ENCODE peak calls at places on chromosomes 2 and 18, in nine cellular contexts. One of them, this sample, is unnamed.

GRCh38 chr18:70553245-70553960 is 264.6 kb downstream of the SOCS6 start:
- DNase-seq in Peyer's patch: no peak
- DNase-seq in fibroblast of villous mesenchyme: no peak
- DNase-seq in A549: no peak
- DNase-seq in B cell: no peak
- DNase-seq in Calu3: no peak
- DNase-seq in body of pancreas: no peak
- DNase-seq in RWPE2: no peak
- DNase-seq in progenitor cell of endocrine pancreas: no peak
- DNase-seq in this sample: no peak

GRCh38 chr2:62180960-62181359 is 15.0 kb upstream of the B3GNT2 start:
- DNase-seq in Peyer's patch: no peak
- DNase-seq in progenitor cell of endocrine pancreas: no peak
- DNase-seq in fibroblast of villous mesenchyme: no peak
- DNase-seq in A549: no peak
- DNase-seq in B cell: no peak
- DNase-seq in body of pancreas: no peak
- DNase-seq in RWPE2: no peak
- DNase-seq in Calu3: no peak
- DNase-seq in this sample: no peak

GRCh38 chr2:233413529-233414272 is 59.4 kb downstream of the DGKD start:
- DNase-seq in Calu3: peak
- DNase-seq in progenitor cell of endocrine pancreas: no peak
- DNase-seq in A549: peak
- DNase-seq in Peyer's patch: no peak
- DNase-seq in RWPE2: peak
- DNase-seq in B cell: no peak
- DNase-seq in body of pancreas: peak
- DNase-seq in fibroblast of villous mesenchyme: peak
- DNase-seq in this sample: no peak

GRCh38 chr2:40072442-40073232 is 293.6 kb upstream of the THUMPD2 start:
- DNase-seq in body of pancreas: no peak
- DNase-seq in A549: no peak
- DNase-seq in Peyer's patch: no peak
- DNase-seq in fibroblast of villous mesenchyme: no peak
- DNase-seq in B cell: no peak
- DNase-seq in RWPE2: no peak
- DNase-seq in Calu3: no peak
- DNase-seq in progenitor cell of endocrine pancreas: no peak
- DNase-seq in this sample: no peak

GRCh38 chr2:218996937-218997336 is 3.7 kb upstream of the CRYBA2 start:
- DNase-seq in RWPE2: no peak
- DNase-seq in progenitor cell of endocrine pancreas: no peak
- DNase-seq in Calu3: no peak
- DNase-seq in body of pancreas: peak
- DNase-seq in A549: no peak
- DNase-seq in B cell: peak
- DNase-seq in Peyer's patch: no peak
- DNase-seq in fibroblast of villous mesenchyme: no peak
- DNase-seq in this sample: no peak

GRCh38 chr2:220703279-220703678 is 868.8 kb downstream of the EPHA4 start:
- DNase-seq in A549: no peak
- DNase-seq in Calu3: no peak
- DNase-seq in B cell: no peak
- DNase-seq in progenitor cell of endocrine pancreas: no peak
- DNase-seq in Peyer's patch: no peak
- DNase-seq in body of pancreas: no peak
- DNase-seq in fibroblast of villous mesenchyme: no peak
- DNase-seq in RWPE2: no peak
- DNase-seq in this sample: no peak

GRCh38 chr2:23709311-23709710 is 217.6 kb downstream of the ATAD2B start:
- DNase-seq in body of pancreas: no peak
- DNase-seq in Calu3: no peak
- DNase-seq in fibroblast of villous mesenchyme: no peak
- DNase-seq in B cell: no peak
- DNase-seq in Peyer's patch: no peak
- DNase-seq in RWPE2: no peak
- DNase-seq in A549: no peak
- DNase-seq in progenitor cell of endocrine pancreas: no peak
- DNase-seq in this sample: no peak

GRCh38 chr2:241198381-241199282 is 10.2 kb downstream of the ANO7 start:
- DNase-seq in A549: no peak
- DNase-seq in Peyer's patch: no peak
- DNase-seq in Calu3: no peak
- DNase-seq in progenitor cell of endocrine pancreas: no peak
- DNase-seq in body of pancreas: no peak
- DNase-seq in RWPE2: no peak
- DNase-seq in fibroblast of villous mesenchyme: no peak
- DNase-seq in B cell: peak
- DNase-seq in this sample: no peak

GRCh38 chr2:23354554-23354953 is 30.4 kb upstream of the KLHL29 start:
- DNase-seq in Calu3: no peak
- DNase-seq in B cell: no peak
- DNase-seq in RWPE2: no peak
- DNase-seq in progenitor cell of endocrine pancreas: no peak
- DNase-seq in A549: no peak
- DNase-seq in body of pancreas: no peak
- DNase-seq in fibroblast of villous mesenchyme: no peak
- DNase-seq in Peyer's patch: no peak
- DNase-seq in this sample: no peak

GRCh38 chr2:105674859-105675541 is 69.7 kb upstream of the NCK2 start:
- DNase-seq in B cell: no peak
- DNase-seq in Peyer's patch: no peak
- DNase-seq in RWPE2: no peak
- DNase-seq in A549: no peak
- DNase-seq in progenitor cell of endocrine pancreas: no peak
- DNase-seq in Calu3: no peak
- DNase-seq in body of pancreas: no peak
- DNase-seq in fibroblast of villous mesenchyme: no peak
- DNase-seq in this sample: no peak

GRCh38 chr18:56933472-56933871 is 213.4 kb upstream of the BOD1L2 start:
- DNase-seq in fibroblast of villous mesenchyme: no peak
- DNase-seq in Peyer's patch: no peak
- DNase-seq in RWPE2: no peak
- DNase-seq in B cell: no peak
- DNase-seq in progenitor cell of endocrine pancreas: no peak
- DNase-seq in body of pancreas: no peak
- DNase-seq in Calu3: no peak
- DNase-seq in A549: no peak
- DNase-seq in this sample: no peak

GRCh38 chr2:63189026-63189425 is 138.4 kb downstream of the OTX1 start:
- DNase-seq in B cell: no peak
- DNase-seq in A549: peak
- DNase-seq in RWPE2: no peak
- DNase-seq in Calu3: peak
- DNase-seq in Peyer's patch: no peak
- DNase-seq in fibroblast of villous mesenchyme: peak
- DNase-seq in progenitor cell of endocrine pancreas: no peak
- DNase-seq in body of pancreas: peak
- DNase-seq in this sample: no peak

GRCh38 chr18:57780318-57781127 is 22.6 kb downstream of the ATP8B1 start:
- DNase-seq in A549: peak
- DNase-seq in fibroblast of villous mesenchyme: peak
- DNase-seq in B cell: no peak
- DNase-seq in Calu3: peak
- DNase-seq in body of pancreas: no peak
- DNase-seq in progenitor cell of endocrine pancreas: no peak
- DNase-seq in RWPE2: no peak
- DNase-seq in Peyer's patch: no peak
- DNase-seq in this sample: no peak

GRCh38 chr2:74603282-74604000 is 44.7 kb downstream of the M1AP start:
- DNase-seq in progenitor cell of endocrine pancreas: no peak
- DNase-seq in RWPE2: no peak
- DNase-seq in fibroblast of villous mesenchyme: no peak
- DNase-seq in Peyer's patch: no peak
- DNase-seq in A549: no peak
- DNase-seq in B cell: no peak
- DNase-seq in Calu3: no peak
- DNase-seq in body of pancreas: no peak
- DNase-seq in this sample: no peak

GRCh38 chr2:27264253-27264752 is 1.5 kb upstream of the SLC30A3 start:
- DNase-seq in RWPE2: no peak
- DNase-seq in body of pancreas: no peak
- DNase-seq in A549: no peak
- DNase-seq in B cell: peak
- DNase-seq in Calu3: peak
- DNase-seq in fibroblast of villous mesenchyme: no peak
- DNase-seq in progenitor cell of endocrine pancreas: no peak
- DNase-seq in Peyer's patch: no peak
- DNase-seq in this sample: no peak

GRCh38 chr2:202050652-202051051 is 17.0 kb downstream of the FZD7 start:
- DNase-seq in fibroblast of villous mesenchyme: no peak
- DNase-seq in body of pancreas: no peak
- DNase-seq in B cell: no peak
- DNase-seq in progenitor cell of endocrine pancreas: no peak
- DNase-seq in Peyer's patch: no peak
- DNase-seq in A549: no peak
- DNase-seq in RWPE2: no peak
- DNase-seq in Calu3: no peak
- DNase-seq in this sample: no peak

GRCh38 chr2:232781765-232782164 is 5.4 kb upstream of the KCNJ13 start:
- DNase-seq in A549: peak
- DNase-seq in progenitor cell of endocrine pancreas: no peak
- DNase-seq in body of pancreas: no peak
- DNase-seq in Calu3: peak
- DNase-seq in fibroblast of villous mesenchyme: peak
- DNase-seq in B cell: no peak
- DNase-seq in Peyer's patch: no peak
- DNase-seq in RWPE2: no peak
- DNase-seq in this sample: no peak

GRCh38 chr18:31245820-31246219 is 72.1 kb upstream of the DSG1 start:
- DNase-seq in Calu3: no peak
- DNase-seq in B cell: no peak
- DNase-seq in A549: no peak
- DNase-seq in fibroblast of villous mesenchyme: no peak
- DNase-seq in Peyer's patch: no peak
- DNase-seq in RWPE2: no peak
- DNase-seq in progenitor cell of endocrine pancreas: no peak
- DNase-seq in body of pancreas: no peak
- DNase-seq in this sample: no peak

GRCh38 chr18:60235164-60235563 is 137.4 kb downstream of the MC4R start:
- DNase-seq in Calu3: no peak
- DNase-seq in Peyer's patch: no peak
- DNase-seq in RWPE2: no peak
- DNase-seq in fibroblast of villous mesenchyme: no peak
- DNase-seq in body of pancreas: no peak
- DNase-seq in progenitor cell of endocrine pancreas: no peak
- DNase-seq in A549: no peak
- DNase-seq in B cell: no peak
- DNase-seq in this sample: no peak

GRCh38 chr2:42021490-42021889 is 26.3 kb upstream of the PKDCC start:
- DNase-seq in Peyer's patch: no peak
- DNase-seq in body of pancreas: no peak
- DNase-seq in progenitor cell of endocrine pancreas: no peak
- DNase-seq in Calu3: no peak
- DNase-seq in A549: peak
- DNase-seq in RWPE2: no peak
- DNase-seq in B cell: no peak
- DNase-seq in fibroblast of villous mesenchyme: peak
- DNase-seq in this sample: no peak

DNA sequence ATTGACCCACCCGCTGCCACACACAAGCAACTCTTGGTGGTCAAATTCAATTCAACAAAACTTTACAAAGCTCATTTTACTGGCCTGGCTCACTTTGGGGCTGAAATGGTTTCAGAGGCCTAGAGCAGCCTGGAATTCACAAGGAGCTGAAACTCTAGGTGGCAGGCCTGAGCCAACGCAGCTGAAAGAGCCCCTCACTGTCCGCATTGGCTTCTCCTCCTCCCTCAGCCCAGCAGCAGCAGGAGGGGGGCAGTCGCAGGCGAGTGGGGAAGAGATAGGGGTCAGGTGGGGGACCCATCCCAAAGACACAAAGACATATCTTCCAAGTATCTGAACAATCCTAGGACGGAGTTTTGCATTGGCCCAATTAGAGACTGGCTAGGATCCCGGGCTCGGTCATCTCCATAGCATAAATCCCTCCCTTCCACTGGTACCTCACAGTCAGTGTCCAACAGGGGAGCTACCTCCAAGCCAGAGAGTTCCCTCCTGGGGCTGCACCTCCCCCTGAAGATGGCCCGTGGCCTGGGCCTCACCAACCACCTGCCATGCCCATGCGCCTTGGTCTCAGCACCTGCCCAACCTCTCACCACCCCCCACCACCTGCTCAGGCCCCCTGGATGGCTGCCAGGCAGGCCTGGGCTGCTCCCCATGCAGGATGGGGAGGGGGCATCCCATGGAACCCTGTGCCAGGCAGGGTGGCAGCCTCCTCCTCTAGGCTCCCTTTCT is 113.4 kb downstream of the ZBTB7C start:
- DNase-seq in RWPE2: no peak
- DNase-seq in progenitor cell of endocrine pancreas: no peak
- DNase-seq in Peyer's patch: no peak
- DNase-seq in B cell: no peak
- DNase-seq in body of pancreas: no peak
- DNase-seq in A549: no peak
- DNase-seq in Calu3: no peak
- DNase-seq in fibroblast of villous mesenchyme: no peak
- DNase-seq in this sample: no peak
- TF ChIP-seq CTCF in RWPE2: no peak
- TF ChIP-seq CTCF in progenitor cell of endocrine pancreas: peak
- TF ChIP-seq CTCF in Peyer's patch: no peak
- TF ChIP-seq CTCF in B cell: no peak
- TF ChIP-seq CTCF in body of pancreas: no peak
- TF ChIP-seq CTCF in A549: peak
- TF ChIP-seq CTCF in Calu3: no peak
- TF ChIP-seq CTCF in fibroblast of villous mesenchyme: peak
- TF ChIP-seq CTCF in this sample: no peak

GRCh38 chr2:196167666-196168065 is 3.7 kb downstream of the STK17B start:
- DNase-seq in A549: no peak
- DNase-seq in B cell: no peak
- DNase-seq in body of pancreas: no peak
- DNase-seq in Peyer's patch: no peak
- DNase-seq in fibroblast of villous mesenchyme: peak
- DNase-seq in progenitor cell of endocrine pancreas: no peak
- DNase-seq in RWPE2: no peak
- DNase-seq in Calu3: no peak
- DNase-seq in this sample: no peak
- TF ChIP-seq CTCF in A549: no peak
- TF ChIP-seq CTCF in B cell: no peak
- TF ChIP-seq CTCF in body of pancreas: no peak
- TF ChIP-seq CTCF in Peyer's patch: no peak
- TF ChIP-seq CTCF in fibroblast of villous mesenchyme: no peak
- TF ChIP-seq CTCF in progenitor cell of endocrine pancreas: no peak
- TF ChIP-seq CTCF in RWPE2: no peak
- TF ChIP-seq CTCF in Calu3: no peak
- TF ChIP-seq CTCF in this sample: no peak

GRCh38 chr18:2587788-2588187 is 16.4 kb downstream of the NDC80 start:
- DNase-seq in A549: no peak
- DNase-seq in RWPE2: no peak
- DNase-seq in body of pancreas: no peak
- DNase-seq in Peyer's patch: no peak
- DNase-seq in progenitor cell of endocrine pancreas: no peak
- DNase-seq in Calu3: no peak
- DNase-seq in B cell: no peak
- DNase-seq in fibroblast of villous mesenchyme: peak
- DNase-seq in this sample: no peak
- TF ChIP-seq CTCF in A549: no peak
- TF ChIP-seq CTCF in RWPE2: no peak
- TF ChIP-seq CTCF in body of pancreas: no peak
- TF ChIP-seq CTCF in Peyer's patch: no peak
- TF ChIP-seq CTCF in progenitor cell of endocrine pancreas: no peak
- TF ChIP-seq CTCF in Calu3: no peak
- TF ChIP-seq CTCF in B cell: no peak
- TF ChIP-seq CTCF in fibroblast of villous mesenchyme: no peak
- TF ChIP-seq CTCF in this sample: no peak

GRCh38 chr2:20653695-20654306 is 2.9 kb upstream of the HS1BP3 start:
- DNase-seq in Calu3: no peak
- DNase-seq in RWPE2: peak
- DNase-seq in progenitor cell of endocrine pancreas: no peak
- DNase-seq in fibroblast of villous mesenchyme: no peak
- DNase-seq in Peyer's patch: no peak
- DNase-seq in B cell: no peak
- DNase-seq in body of pancreas: no peak
- DNase-seq in A549: no peak
- DNase-seq in this sample: no peak
- TF ChIP-seq CTCF in Calu3: no peak
- TF ChIP-seq CTCF in RWPE2: no peak
- TF ChIP-seq CTCF in progenitor cell of endocrine pancreas: no peak
- TF ChIP-seq CTCF in fibroblast of villous mesenchyme: no peak
- TF ChIP-seq CTCF in Peyer's patch: no peak
- TF ChIP-seq CTCF in B cell: no peak
- TF ChIP-seq CTCF in body of pancreas: no peak
- TF ChIP-seq CTCF in A549: no peak
- TF ChIP-seq CTCF in this sample: no peak